ENCODE peak calls at places on chromosomes 2 and 18, in nine cellular contexts. One of them, this sample, is unnamed.

GRCh38 chr2:133927894-133928293 is 326.0 kb upstream of the MGAT5 start:
- DNase-seq in ovary: no peak
- DNase-seq in lower leg skin: no peak
- DNase-seq in A549: no peak
- DNase-seq in prostate gland: no peak
- DNase-seq in spleen: no peak
- DNase-seq in HCT116: no peak
- DNase-seq in gastrocnemius medialis: no peak
- DNase-seq in adrenal gland: no peak
- DNase-seq in this sample: no peak

GRCh38 chr18:32010124-32010745 is 8.4 kb upstream of the RNF125 start:
- DNase-seq in adrenal gland: no peak
- DNase-seq in ovary: no peak
- DNase-seq in prostate gland: no peak
- DNase-seq in A549: no peak
- DNase-seq in lower leg skin: no peak
- DNase-seq in gastrocnemius medialis: no peak
- DNase-seq in spleen: no peak
- DNase-seq in HCT116: peak; percentile 28
- DNase-seq in this sample: no peak

GRCh38 chr2:85920810-85921545 is 32.2 kb upstream of the ST3GAL5 start:
- DNase-seq in gastrocnemius medialis: peak; percentile 31
- DNase-seq in spleen: no peak
- DNase-seq in prostate gland: no peak
- DNase-seq in HCT116: no peak
- DNase-seq in ovary: no peak
- DNase-seq in lower leg skin: no peak
- DNase-seq in adrenal gland: no peak
- DNase-seq in A549: peak; percentile 56
- DNase-seq in this sample: no peak

GRCh38 chr2:228777855-228778355 is 493.2 kb downstream of the PID1 start:
- DNase-seq in lower leg skin: no peak
- DNase-seq in gastrocnemius medialis: no peak
- DNase-seq in ovary: no peak
- DNase-seq in prostate gland: no peak
- DNase-seq in A549: no peak
- DNase-seq in spleen: no peak
- DNase-seq in adrenal gland: no peak
- DNase-seq in HCT116: no peak
- DNase-seq in this sample: no peak

GRCh38 chr18:9705183-9705864 is 2.8 kb upstream of the RAB31 start:
- DNase-seq in lower leg skin: no peak
- DNase-seq in spleen: no peak
- DNase-seq in prostate gland: no peak
- DNase-seq in HCT116: no peak
- DNase-seq in adrenal gland: peak; percentile 57
- DNase-seq in ovary: no peak
- DNase-seq in gastrocnemius medialis: no peak
- DNase-seq in A549: no peak
- DNase-seq in this sample: peak; percentile 52

GRCh38 chr2:120520929-120521912 is 175.3 kb downstream of the INHBB start:
- DNase-seq in ovary: no peak
- DNase-seq in lower leg skin: no peak
- DNase-seq in spleen: peak; percentile 53
- DNase-seq in HCT116: peak; percentile 47
- DNase-seq in A549: peak; percentile 64
- DNase-seq in gastrocnemius medialis: no peak
- DNase-seq in prostate gland: peak; percentile 53
- DNase-seq in adrenal gland: peak; percentile 56
- DNase-seq in this sample: peak; percentile 50

GRCh38 chr2:239662413-239663120 is 261.7 kb upstream of the HDAC4 start:
- DNase-seq in HCT116: no peak
- DNase-seq in prostate gland: no peak
- DNase-seq in ovary: no peak
- DNase-seq in lower leg skin: no peak
- DNase-seq in spleen: no peak
- DNase-seq in adrenal gland: no peak
- DNase-seq in A549: no peak
- DNase-seq in gastrocnemius medialis: no peak
- DNase-seq in this sample: no peak

GRCh38 chr2:212832211-212833195 is 293.9 kb upstream of the ERBB4 start:
- DNase-seq in prostate gland: no peak
- DNase-seq in gastrocnemius medialis: no peak
- DNase-seq in ovary: peak; percentile 8
- DNase-seq in HCT116: no peak
- DNase-seq in lower leg skin: no peak
- DNase-seq in adrenal gland: no peak
- DNase-seq in A549: no peak
- DNase-seq in spleen: peak; percentile 75
- DNase-seq in this sample: no peak

GRCh38 chr2:235945608-235946140 is 222.5 kb downstream of the GBX2 start:
- DNase-seq in ovary: no peak
- DNase-seq in spleen: peak; percentile 54
- DNase-seq in gastrocnemius medialis: no peak
- DNase-seq in HCT116: no peak
- DNase-seq in lower leg skin: no peak
- DNase-seq in prostate gland: no peak
- DNase-seq in A549: no peak
- DNase-seq in adrenal gland: no peak
- DNase-seq in this sample: no peak

GRCh38 chr2:237497009-237497819 is 10.2 kb downstream of the MLPH start:
- DNase-seq in gastrocnemius medialis: no peak
- DNase-seq in A549: no peak
- DNase-seq in spleen: no peak
- DNase-seq in HCT116: no peak
- DNase-seq in lower leg skin: no peak
- DNase-seq in prostate gland: no peak
- DNase-seq in adrenal gland: no peak
- DNase-seq in ovary: no peak
- DNase-seq in this sample: no peak

GRCh38 chr18:78719821-78720220 is 259.8 kb upstream of the SALL3 start:
- DNase-seq in ovary: no peak
- DNase-seq in gastrocnemius medialis: no peak
- DNase-seq in spleen: peak; percentile 51
- DNase-seq in A549: no peak
- DNase-seq in prostate gland: no peak
- DNase-seq in HCT116: no peak
- DNase-seq in lower leg skin: no peak
- DNase-seq in adrenal gland: no peak
- DNase-seq in this sample: no peak

GRCh38 chr2:27071990-27072830 is 756 bp upstream of the OST4 start:
- DNase-seq in gastrocnemius medialis: no peak
- DNase-seq in prostate gland: no peak
- DNase-seq in lower leg skin: no peak
- DNase-seq in adrenal gland: peak; percentile 59
- DNase-seq in spleen: peak; percentile 83
- DNase-seq in A549: no peak
- DNase-seq in HCT116: no peak
- DNase-seq in ovary: peak; percentile 93
- DNase-seq in this sample: no peak

GRCh38 chr2:161681043-161681442 is 56.8 kb downstream of the SLC4A10 start:
- DNase-seq in adrenal gland: no peak
- DNase-seq in A549: no peak
- DNase-seq in HCT116: peak; percentile 57
- DNase-seq in gastrocnemius medialis: no peak
- DNase-seq in prostate gland: no peak
- DNase-seq in spleen: no peak
- DNase-seq in ovary: no peak
- DNase-seq in lower leg skin: no peak
- DNase-seq in this sample: peak; percentile 9

GRCh38 chr2:132479140-132479539 is 62.5 kb downstream of the GPR39 start:
- DNase-seq in prostate gland: no peak
- DNase-seq in A549: peak; percentile 13
- DNase-seq in HCT116: no peak
- DNase-seq in lower leg skin: no peak
- DNase-seq in gastrocnemius medialis: no peak
- DNase-seq in ovary: no peak
- DNase-seq in spleen: no peak
- DNase-seq in adrenal gland: no peak
- DNase-seq in this sample: no peak

GRCh38 chr2:23283653-23284052 is 101.3 kb upstream of the KLHL29 start:
- DNase-seq in gastrocnemius medialis: no peak
- DNase-seq in A549: peak; percentile 29
- DNase-seq in spleen: no peak
- DNase-seq in prostate gland: no peak
- DNase-seq in lower leg skin: no peak
- DNase-seq in HCT116: no peak
- DNase-seq in ovary: no peak
- DNase-seq in adrenal gland: no peak
- DNase-seq in this sample: no peak

GRCh38 chr2:109437325-109438090 is 176.3 kb downstream of the SEPTIN10 start:
- DNase-seq in A549: no peak
- DNase-seq in spleen: no peak
- DNase-seq in lower leg skin: no peak
- DNase-seq in ovary: no peak
- DNase-seq in adrenal gland: no peak
- DNase-seq in prostate gland: peak; percentile 25
- DNase-seq in HCT116: no peak
- DNase-seq in gastrocnemius medialis: no peak
- DNase-seq in this sample: no peak

DNA sequence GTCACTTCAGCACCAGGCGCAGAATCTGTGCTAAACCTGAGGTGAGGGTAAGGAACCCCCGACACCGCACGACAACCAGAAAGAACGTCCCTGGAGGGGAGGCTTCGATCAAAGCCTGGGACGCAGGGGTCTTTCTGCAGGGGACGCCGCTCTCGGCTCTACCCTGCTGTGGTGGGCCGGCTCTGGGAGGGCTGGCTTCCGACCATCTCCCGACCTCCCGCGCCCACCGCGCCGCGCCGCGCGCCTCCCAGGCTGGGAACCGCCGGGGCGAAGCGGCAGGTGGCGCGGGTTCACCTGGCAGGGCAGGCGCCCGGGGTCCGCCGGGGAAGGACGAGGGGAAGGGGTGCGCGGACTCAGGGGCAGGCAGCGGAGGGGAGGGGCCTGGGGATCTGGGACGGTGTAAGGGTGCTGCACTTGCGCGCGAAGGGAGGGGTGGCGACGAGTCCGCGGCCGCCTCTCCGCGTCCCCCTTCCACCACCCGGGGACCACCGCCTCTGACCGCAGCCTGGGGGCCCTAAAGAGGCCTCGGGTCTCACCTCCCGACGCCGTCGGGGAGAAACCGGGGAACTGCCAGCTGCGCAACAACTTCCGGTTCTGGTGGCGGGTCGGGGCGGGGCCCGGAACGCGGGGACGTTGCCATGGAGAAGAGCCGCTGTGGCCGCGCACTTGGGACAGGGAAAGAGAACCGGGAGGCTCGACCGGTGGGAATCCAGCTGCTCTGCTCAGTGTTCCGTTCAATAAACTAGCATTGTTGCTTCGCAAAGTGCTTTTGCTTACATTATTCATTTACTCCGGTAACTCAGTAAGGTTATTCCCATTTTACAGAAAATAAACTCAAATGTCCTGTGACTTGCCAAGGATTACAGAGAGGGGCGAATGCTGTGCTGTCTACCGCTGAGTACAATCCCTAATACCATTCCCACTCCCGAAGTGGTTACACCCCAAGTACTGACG is at the start of gene ZNF396:
- DNase-seq in prostate gland: peak; percentile 70
- DNase-seq in lower leg skin: peak; percentile 70
- DNase-seq in HCT116: peak; percentile 23
- DNase-seq in ovary: peak; percentile 70
- DNase-seq in adrenal gland: peak; percentile 84
- DNase-seq in gastrocnemius medialis: peak; percentile 55
- DNase-seq in spleen: peak; percentile 95
- DNase-seq in A549: peak; percentile 71
- DNase-seq in this sample: no peak
- TF ChIP-seq POLR2A in prostate gland: no peak
- TF ChIP-seq POLR2A in lower leg skin: no peak
- TF ChIP-seq POLR2A in HCT116: no peak
- TF ChIP-seq POLR2A in ovary: no peak
- TF ChIP-seq POLR2A in adrenal gland: peak; percentile 22
- TF ChIP-seq POLR2A in gastrocnemius medialis: no peak
- TF ChIP-seq POLR2A in spleen: no peak
- TF ChIP-seq POLR2A in A549: peak; percentile 8
- TF ChIP-seq POLR2A in this sample: no peak

DNA sequence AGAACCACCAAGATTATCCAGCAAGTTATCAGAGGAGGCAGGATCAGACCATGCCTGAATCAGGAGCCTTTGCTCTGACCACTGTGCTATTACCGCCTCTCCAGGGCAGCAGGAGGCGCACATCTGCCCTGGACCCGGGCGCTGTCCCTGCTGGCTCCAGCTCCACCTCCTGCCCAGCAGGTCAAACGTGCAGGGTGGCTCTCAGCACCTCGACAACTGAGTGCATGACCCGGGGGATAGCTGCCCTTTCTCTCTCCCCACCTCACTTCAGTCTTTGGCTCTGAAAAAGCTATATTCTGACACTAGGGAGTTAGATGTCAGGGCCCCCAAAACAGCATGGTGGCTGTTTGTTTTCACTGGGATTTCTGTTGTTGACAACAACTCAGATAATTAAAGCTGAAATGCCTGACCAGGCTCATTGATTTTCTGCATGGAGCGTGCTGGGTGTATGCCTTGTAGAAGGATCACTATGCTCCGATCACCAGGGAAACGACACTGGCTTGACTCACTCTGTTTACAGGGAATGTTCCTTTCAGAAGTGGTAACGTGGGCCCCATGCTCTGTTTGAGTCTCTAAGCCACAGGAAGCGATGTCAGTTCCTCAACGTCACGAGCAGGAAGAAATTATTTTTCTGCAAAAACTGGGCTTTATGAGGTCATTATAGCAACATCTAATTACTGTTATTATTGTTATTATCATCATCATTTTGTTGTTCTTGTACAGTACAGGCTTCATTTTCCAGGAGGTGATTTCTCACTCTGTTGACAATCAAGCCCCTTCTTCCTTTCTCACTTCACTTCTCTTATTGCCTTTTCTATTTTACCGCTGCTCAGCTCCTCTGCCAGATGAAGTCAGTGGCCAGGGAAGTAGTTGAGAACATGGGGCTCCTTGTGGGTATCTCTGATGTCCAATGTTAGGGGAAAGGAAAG is 125.6 kb downstream of the PLB1 start:
- DNase-seq in lower leg skin: peak; percentile 95
- DNase-seq in HCT116: peak; percentile 58
- DNase-seq in prostate gland: peak; percentile 77
- DNase-seq in spleen: peak; percentile 86
- DNase-seq in adrenal gland: peak; percentile 61
- DNase-seq in A549: peak; percentile 68
- DNase-seq in ovary: peak; percentile 64
- DNase-seq in gastrocnemius medialis: peak; percentile 82
- DNase-seq in this sample: peak; percentile 71
- TF ChIP-seq POLR2A in lower leg skin: no peak
- TF ChIP-seq POLR2A in HCT116: no peak
- TF ChIP-seq POLR2A in prostate gland: no peak
- TF ChIP-seq POLR2A in spleen: no peak
- TF ChIP-seq POLR2A in adrenal gland: no peak
- TF ChIP-seq POLR2A in A549: no peak
- TF ChIP-seq POLR2A in ovary: peak; percentile 20
- TF ChIP-seq POLR2A in gastrocnemius medialis: peak; percentile 31
- TF ChIP-seq POLR2A in this sample: no peak

GRCh38 chr2:73070651-73071451 is 661 bp downstream of the SFXN5 start:
- DNase-seq in HCT116: peak; percentile 88
- DNase-seq in prostate gland: peak; percentile 98
- DNase-seq in lower leg skin: peak; percentile 97
- DNase-seq in adrenal gland: peak; percentile 99
- DNase-seq in spleen: peak; percentile 98
- DNase-seq in gastrocnemius medialis: peak; percentile 98
- DNase-seq in A549: peak; percentile 97
- DNase-seq in ovary: peak; percentile 99
- DNase-seq in this sample: peak; percentile 95
- TF ChIP-seq POLR2A in HCT116: peak; percentile 23
- TF ChIP-seq POLR2A in prostate gland: peak; percentile 34
- TF ChIP-seq POLR2A in lower leg skin: no peak
- TF ChIP-seq POLR2A in adrenal gland: no peak
- TF ChIP-seq POLR2A in spleen: no peak
- TF ChIP-seq POLR2A in gastrocnemius medialis: peak; percentile 93
- TF ChIP-seq POLR2A in A549: peak; percentile 48
- TF ChIP-seq POLR2A in ovary: no peak
- TF ChIP-seq POLR2A in this sample: peak; percentile 45

GRCh38 chr2:16245481-16246054 is 305.2 kb downstream of the MYCN start:
- DNase-seq in adrenal gland: no peak
- DNase-seq in A549: no peak
- DNase-seq in gastrocnemius medialis: no peak
- DNase-seq in spleen: no peak
- DNase-seq in lower leg skin: no peak
- DNase-seq in HCT116: no peak
- DNase-seq in ovary: no peak
- DNase-seq in prostate gland: no peak
- DNase-seq in this sample: no peak
- TF ChIP-seq POLR2A in adrenal gland: no peak
- TF ChIP-seq POLR2A in A549: no peak
- TF ChIP-seq POLR2A in gastrocnemius medialis: no peak
- TF ChIP-seq POLR2A in spleen: no peak
- TF ChIP-seq POLR2A in lower leg skin: no peak
- TF ChIP-seq POLR2A in HCT116: no peak
- TF ChIP-seq POLR2A in ovary: no peak
- TF ChIP-seq POLR2A in prostate gland: no peak
- TF ChIP-seq POLR2A in this sample: no peak